ENCODE peak calls at places on chromosomes 5 and 9, in ten cellular contexts. P is cardiac fibroblast; S is IMR-90; U is CD8-positive, alpha-beta T cell; Y is ovary; X is right lobe of liver; F is foreskin fibroblast; V is heart left ventricle; J is NB4; E is adrenal gland. I is an unnamed sample.
A peak's percentile ranks its signal among the peaks of the same experiment; 100 is the strongest.

GRCh38 chr5:179080724-179081123 is 20.6 kb downstream of the ZNF354C start:
- DNase-seq in V (no peak), J (no peak), E (no peak), S (no peak), F (no peak), U (no peak), Y (no peak), X (no peak), P (no peak), I (no peak)

GRCh38 chr5:56900395-56900794 is 9.0 kb upstream of the SETD9 start:
- DNase-seq in P (peak; percentile 65), U (no peak), Y (no peak), F (peak; percentile 23), S (peak; percentile 53), X (no peak), J (peak; percentile 81), V (no peak), E (no peak), I (no peak)

GRCh38 chr9:133768371-133768858 is 30.3 kb upstream of the SARDH start:
- DNase-seq in V (no peak), S (no peak), Y (no peak), E (no peak), J (no peak), P (no peak), F (no peak), U (no peak), X (peak; percentile 56), I (no peak)

GRCh38 chr5:127998950-127999349 is 84.6 kb upstream of the SLC12A2 start:
- DNase-seq in V (no peak), J (no peak), U (no peak), S (no peak), Y (no peak), F (no peak), E (no peak), P (no peak), X (no peak), I (no peak)

GRCh38 chr5:33153891-33154290 is 286.9 kb upstream of the TARS1 start:
- DNase-seq in X (no peak), U (no peak), S (peak; percentile 37), V (no peak), J (peak; percentile 15), E (no peak), P (peak; percentile 53), F (no peak), Y (no peak), I (no peak)

GRCh38 chr5:137890850-137891249 is 1.6 kb downstream of the PKD2L2 start:
- DNase-seq in E (no peak), U (no peak), J (no peak), S (no peak), V (no peak), F (no peak), Y (no peak), X (no peak), P (no peak), I (no peak)

GRCh38 chr9:133945314-133945975 is 46.7 kb downstream of the VAV2 start:
- DNase-seq in U (no peak), Y (no peak), X (peak; percentile 51), F (no peak), S (no peak), V (no peak), E (no peak), P (no peak), J (no peak), I (peak; percentile 92)

GRCh38 chr5:180603076-180603591 is 11.8 kb upstream of the SCGB3A1 start:
- DNase-seq in U (no peak), F (no peak), X (peak; percentile 51), J (no peak), P (no peak), V (no peak), S (no peak), E (no peak), Y (no peak), I (no peak)

GRCh38 chr9:38619556-38620447 is 594 bp downstream of the ANKRD18A start:
- DNase-seq in F (no peak), P (no peak), V (no peak), U (no peak), E (no peak), Y (no peak), J (peak; percentile 37), X (peak; percentile 59), S (no peak), I (no peak)

GRCh38 chr9:100561256-100561655 is 16.6 kb upstream of the CAVIN4 start:
- DNase-seq in F (no peak), Y (no peak), X (no peak), V (no peak), U (no peak), S (peak; percentile 55), P (no peak), E (no peak), J (no peak), I (no peak)

GRCh38 chr9:130359819-130360218 is 84.9 kb upstream of the ASS1 start:
- DNase-seq in S (no peak), X (no peak), V (no peak), P (no peak), E (no peak), J (no peak), F (no peak), U (no peak), Y (no peak), I (no peak)

GRCh38 chr9:131633491-131634031 is 88.2 kb downstream of the PRRT1B start:
- DNase-seq in E (no peak), Y (no peak), U (no peak), S (no peak), V (no peak), J (no peak), X (no peak), F (no peak), P (no peak), I (no peak)

GRCh38 chr5:1751864-1752822 is 47.5 kb downstream of the MRPL36 start:
- DNase-seq in J (no peak), X (no peak), S (no peak), U (no peak), E (no peak), Y (peak; percentile 8), F (no peak), V (peak; percentile 11), P (no peak), I (no peak)

GRCh38 chr9:118483677-118484076 is 779.5 kb downstream of the TLR4 start:
- DNase-seq in Y (no peak), S (no peak), X (no peak), E (no peak), J (no peak), V (no peak), U (no peak), P (no peak), F (no peak), I (no peak)

DNA sequence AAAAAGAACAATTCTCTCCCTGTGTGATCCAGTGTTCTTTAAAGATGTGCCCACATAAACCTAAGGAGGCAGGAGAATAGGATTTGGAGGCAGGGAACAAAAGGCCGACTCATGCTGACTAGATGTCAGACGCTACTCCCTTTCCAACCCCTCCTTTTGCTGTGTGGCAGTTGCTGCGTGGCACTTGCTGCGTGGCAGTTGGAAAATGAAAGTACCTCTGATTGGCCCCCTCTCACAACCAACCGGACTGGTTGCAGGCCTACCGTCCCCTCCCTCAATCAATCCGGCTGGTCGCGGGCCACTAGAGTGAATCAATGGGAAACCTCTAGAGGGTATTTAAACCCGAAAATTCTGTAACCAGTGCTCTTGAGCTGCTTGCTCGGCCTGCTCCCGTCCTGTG is 551.0 kb downstream of the KIF4B start:
- DNase-seq in J (no peak), E (no peak), V (no peak), X (no peak), F (no peak), P (no peak), S (no peak), U (no peak), Y (no peak), I (no peak)
- H3K4me3 ChIP-seq in J (no peak overlapping the region), E (no peak overlapping the region), V (no peak overlapping the region), X (no peak overlapping the region), F (no peak overlapping the region), P (no peak overlapping the region), S (no peak overlapping the region), U (no peak overlapping the region), Y (no peak overlapping the region), I (no peak overlapping the region)

DNA sequence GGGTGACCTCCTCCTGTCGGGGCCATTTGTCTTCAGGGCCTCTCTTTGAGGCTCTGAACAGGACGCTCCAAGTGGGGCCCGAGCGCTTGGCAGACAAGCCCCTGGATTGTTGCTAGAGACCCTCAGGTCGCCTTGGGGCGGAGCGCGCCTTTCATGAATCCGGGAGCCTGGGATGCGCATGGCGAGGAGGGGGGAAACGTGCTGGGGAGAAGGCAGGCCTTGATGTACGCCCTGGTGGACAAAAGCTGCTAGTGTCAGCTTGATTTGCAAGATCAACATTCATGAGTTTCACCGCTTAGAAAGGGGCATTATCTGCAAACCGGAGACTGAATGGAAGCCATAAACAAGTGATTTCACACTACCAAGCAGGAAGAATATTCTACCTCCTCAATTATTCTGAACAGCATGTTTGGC is 226.3 kb downstream of the SMARCA2 start:
- DNase-seq in P (peak; percentile 89), U (no peak), J (peak; percentile 48), Y (peak; percentile 56), V (no peak), F (peak; percentile 71), X (peak; percentile 58), E (no peak), S (peak; percentile 86), I (peak; percentile 53)
- TF ChIP-seq CTCF in P (peak; percentile 34), U (no peak), J (peak; percentile 15), Y (peak; percentile 6), V (peak; percentile 31), F (peak; percentile 29), X (no peak), E (no peak), S (peak; percentile 26), I (no peak)

DNA sequence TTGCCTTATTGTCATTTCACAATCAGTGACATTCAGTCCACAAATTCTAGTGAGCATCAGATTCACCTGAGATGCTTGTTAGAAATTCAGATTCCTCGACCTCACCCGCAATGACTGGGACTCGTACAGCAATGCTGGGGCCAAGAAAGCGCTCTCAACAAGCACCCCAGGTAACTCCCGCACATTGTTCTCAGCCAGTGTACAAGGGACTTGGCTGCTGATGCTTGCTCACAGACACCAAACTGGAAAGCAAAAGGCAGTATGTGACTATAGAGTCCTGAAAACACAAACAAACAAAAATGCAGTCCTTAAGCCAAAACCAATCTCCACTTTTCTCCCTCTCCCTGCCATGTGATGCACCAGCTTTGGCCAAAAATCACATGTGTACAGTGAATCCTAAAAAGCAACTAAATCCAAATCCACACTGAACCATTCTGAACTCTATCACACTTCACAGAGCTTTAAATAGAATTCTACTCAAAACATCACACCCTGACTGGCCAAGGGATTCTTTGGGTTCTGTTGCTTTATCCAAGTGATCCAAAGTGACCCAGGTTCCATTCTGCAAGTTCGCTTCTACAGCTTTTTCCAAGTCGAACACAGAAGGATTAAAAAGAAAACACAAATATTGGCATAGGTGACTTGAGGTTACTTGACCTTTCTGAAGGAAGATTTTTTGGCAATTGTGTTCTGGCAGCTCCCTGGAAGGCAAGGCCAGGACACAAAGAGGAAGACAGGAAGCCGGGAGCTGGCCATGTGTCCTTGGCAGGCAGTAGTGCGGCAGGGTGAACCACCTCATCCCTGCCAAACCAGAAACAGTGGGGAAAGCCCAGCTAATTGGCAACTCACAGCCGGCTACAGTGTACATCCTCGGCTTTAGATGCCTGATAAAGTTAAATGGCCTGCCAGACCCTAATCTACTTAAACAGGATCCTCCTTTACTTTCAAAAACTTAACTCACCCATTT is 115.1 kb downstream of the NFIB start:
- DNase-seq in U (no peak), F (no peak), P (peak; percentile 71), V (peak; percentile 74), Y (peak; percentile 45), E (peak; percentile 87), X (peak; percentile 81), S (no peak), J (no peak), I (no peak)
- H3K4me3 ChIP-seq in U (no peak overlapping the region), F (no peak overlapping the region), P (no peak overlapping the region), V (no peak overlapping the region), Y (no peak overlapping the region), E (no peak overlapping the region), X (no peak overlapping the region), S (no peak overlapping the region), J (no peak overlapping the region), I (no peak overlapping the region)

GRCh38 chr5:20231040-20231439 is 243.0 kb upstream of the CDH18 start:
- DNase-seq in J (no peak), E (no peak), U (no peak), P (no peak), S (peak; percentile 0), X (no peak), F (no peak), Y (no peak), V (no peak), I (no peak)
- TF ChIP-seq CTCF in J (no peak), E (no peak), U (no peak), P (no peak), S (peak; percentile 18), X (no peak), F (no peak), Y (no peak), V (no peak), I (no peak)

I was measured in GM12865.